ENCODE peak calls at places on chromosomes 7 and 10, in seven cellular contexts. One of them, this sample, is unnamed.

GRCh38 chr10:78656815-78657621 is 411.7 kb upstream of the ZMIZ1 start:
- DNase-seq in IMR-90: no peak
- DNase-seq in keratinocyte: no peak
- DNase-seq in Karpas-422: no peak
- DNase-seq in K562: no peak
- DNase-seq in mammary epithelial cell: no peak
- DNase-seq in trophoblast cell: no peak
- DNase-seq in this sample: no peak

GRCh38 chr10:11197266-11197712 is 179.6 kb downstream of the CELF2 start:
- DNase-seq in IMR-90: no peak
- DNase-seq in keratinocyte: no peak
- DNase-seq in Karpas-422: no peak
- DNase-seq in K562: no peak
- DNase-seq in mammary epithelial cell: no peak
- DNase-seq in trophoblast cell: no peak
- DNase-seq in this sample: peak

GRCh38 chr7:94195201-94195600 is 191.0 kb upstream of the BET1 start:
- DNase-seq in IMR-90: no peak
- DNase-seq in keratinocyte: no peak
- DNase-seq in Karpas-422: no peak
- DNase-seq in K562: no peak
- DNase-seq in mammary epithelial cell: no peak
- DNase-seq in trophoblast cell: no peak
- DNase-seq in this sample: no peak

GRCh38 chr10:133030791-133031190 is 56.9 kb upstream of the ADGRA1 start:
- DNase-seq in IMR-90: no peak
- DNase-seq in keratinocyte: no peak
- DNase-seq in Karpas-422: no peak
- DNase-seq in K562: no peak
- DNase-seq in mammary epithelial cell: peak
- DNase-seq in trophoblast cell: peak
- DNase-seq in this sample: no peak

GRCh38 chr10:88270871-88271713 is 312.0 kb downstream of the RNLS start:
- DNase-seq in IMR-90: peak
- DNase-seq in keratinocyte: no peak
- DNase-seq in Karpas-422: no peak
- DNase-seq in K562: no peak
- DNase-seq in mammary epithelial cell: peak
- DNase-seq in trophoblast cell: peak
- DNase-seq in this sample: peak

GRCh38 chr7:115352375-115352774 is 430.5 kb downstream of the MDFIC start:
- DNase-seq in IMR-90: peak
- DNase-seq in keratinocyte: peak
- DNase-seq in Karpas-422: no peak
- DNase-seq in K562: no peak
- DNase-seq in mammary epithelial cell: peak
- DNase-seq in trophoblast cell: no peak
- DNase-seq in this sample: no peak

GRCh38 chr10:77073066-77073960 is 564.3 kb downstream of the KCNMA1 start:
- DNase-seq in IMR-90: peak
- DNase-seq in keratinocyte: no peak
- DNase-seq in Karpas-422: no peak
- DNase-seq in K562: no peak
- DNase-seq in mammary epithelial cell: no peak
- DNase-seq in trophoblast cell: no peak
- DNase-seq in this sample: no peak

GRCh38 chr10:34861293-34862004 is 46.4 kb upstream of the PARD3 start:
- DNase-seq in IMR-90: peak
- DNase-seq in keratinocyte: no peak
- DNase-seq in Karpas-422: no peak
- DNase-seq in K562: no peak
- DNase-seq in mammary epithelial cell: no peak
- DNase-seq in trophoblast cell: no peak
- DNase-seq in this sample: no peak

GRCh38 chr7:55069271-55069792 is 50.5 kb downstream of the EGFR start:
- DNase-seq in IMR-90: peak
- DNase-seq in keratinocyte: no peak
- DNase-seq in Karpas-422: no peak
- DNase-seq in K562: no peak
- DNase-seq in mammary epithelial cell: no peak
- DNase-seq in trophoblast cell: no peak
- DNase-seq in this sample: no peak

GRCh38 chr7:33789871-33790270 is 115.5 kb upstream of the BMPER start:
- DNase-seq in IMR-90: peak
- DNase-seq in keratinocyte: no peak
- DNase-seq in Karpas-422: no peak
- DNase-seq in K562: no peak
- DNase-seq in mammary epithelial cell: no peak
- DNase-seq in trophoblast cell: no peak
- DNase-seq in this sample: no peak

GRCh38 chr7:962401-963081 is 8.1 kb upstream of the ADAP1 start:
- DNase-seq in IMR-90: no peak
- DNase-seq in keratinocyte: no peak
- DNase-seq in Karpas-422: no peak
- DNase-seq in K562: no peak
- DNase-seq in mammary epithelial cell: no peak
- DNase-seq in trophoblast cell: no peak
- DNase-seq in this sample: no peak

GRCh38 chr10:117782276-117782675 is 239.7 kb downstream of the EMX2 start:
- DNase-seq in IMR-90: no peak
- DNase-seq in keratinocyte: no peak
- DNase-seq in Karpas-422: no peak
- DNase-seq in K562: no peak
- DNase-seq in mammary epithelial cell: no peak
- DNase-seq in trophoblast cell: no peak
- DNase-seq in this sample: no peak

GRCh38 chr7:142608630-142609029 is 140.6 kb upstream of the PRSS1 start:
- DNase-seq in IMR-90: no peak
- DNase-seq in keratinocyte: no peak
- DNase-seq in Karpas-422: no peak
- DNase-seq in K562: no peak
- DNase-seq in mammary epithelial cell: no peak
- DNase-seq in trophoblast cell: no peak
- DNase-seq in this sample: no peak

GRCh38 chr7:134122980-134123379 is 4.2 kb upstream of the LRGUK start:
- DNase-seq in IMR-90: no peak
- DNase-seq in keratinocyte: no peak
- DNase-seq in Karpas-422: no peak
- DNase-seq in K562: no peak
- DNase-seq in mammary epithelial cell: no peak
- DNase-seq in trophoblast cell: no peak
- DNase-seq in this sample: no peak

GRCh38 chr10:101561068-101561915 is 26.8 kb downstream of the POLL start:
- DNase-seq in IMR-90: no peak
- DNase-seq in keratinocyte: no peak
- DNase-seq in Karpas-422: no peak
- DNase-seq in K562: no peak
- DNase-seq in mammary epithelial cell: no peak
- DNase-seq in trophoblast cell: no peak
- DNase-seq in this sample: no peak

GRCh38 chr7:135943266-135943889 is 33.8 kb downstream of the MTPN start:
- DNase-seq in IMR-90: no peak
- DNase-seq in keratinocyte: no peak
- DNase-seq in Karpas-422: no peak
- DNase-seq in K562: no peak
- DNase-seq in mammary epithelial cell: no peak
- DNase-seq in trophoblast cell: no peak
- DNase-seq in this sample: peak

GRCh38 chr7:33807779-33808482 is 97.4 kb upstream of the BMPER start:
- DNase-seq in IMR-90: peak
- DNase-seq in keratinocyte: peak
- DNase-seq in Karpas-422: peak
- DNase-seq in K562: peak
- DNase-seq in mammary epithelial cell: peak
- DNase-seq in trophoblast cell: peak
- DNase-seq in this sample: peak

GRCh38 chr7:28926871-28927597 is 31.1 kb downstream of the TRIL start:
- DNase-seq in IMR-90: peak
- DNase-seq in keratinocyte: peak
- DNase-seq in Karpas-422: peak
- DNase-seq in K562: peak
- DNase-seq in mammary epithelial cell: peak
- DNase-seq in trophoblast cell: peak
- DNase-seq in this sample: peak
- H2AFZ ChIP-seq in IMR-90: peak
- H2AFZ ChIP-seq in keratinocyte: peak
- H2AFZ ChIP-seq in Karpas-422: no peak
- H2AFZ ChIP-seq in K562: peak
- H2AFZ ChIP-seq in mammary epithelial cell: peak
- H2AFZ ChIP-seq in trophoblast cell: peak
- H2AFZ ChIP-seq in this sample: peak

GRCh38 chr7:151446412-151446811 is 6.5 kb upstream of the CRYGN start:
- DNase-seq in IMR-90: no peak
- DNase-seq in keratinocyte: no peak
- DNase-seq in Karpas-422: no peak
- DNase-seq in K562: no peak
- DNase-seq in mammary epithelial cell: no peak
- DNase-seq in trophoblast cell: no peak
- DNase-seq in this sample: no peak

GRCh38 chr7:151448261-151449252 is 8.6 kb upstream of the CRYGN start:
- DNase-seq in IMR-90: peak
- DNase-seq in keratinocyte: no peak
- DNase-seq in Karpas-422: no peak
- DNase-seq in K562: peak
- DNase-seq in mammary epithelial cell: no peak
- DNase-seq in trophoblast cell: peak
- DNase-seq in this sample: peak

GRCh38 chr7:151449990-151450389 is 10.0 kb upstream of the CRYGN start:
- DNase-seq in IMR-90: no peak
- DNase-seq in keratinocyte: no peak
- DNase-seq in Karpas-422: no peak
- DNase-seq in K562: no peak
- DNase-seq in mammary epithelial cell: no peak
- DNase-seq in trophoblast cell: no peak
- DNase-seq in this sample: no peak

GRCh38 chr7:151447312-151447711 is 7.4 kb upstream of the CRYGN start:
- DNase-seq in IMR-90: no peak
- DNase-seq in keratinocyte: no peak
- DNase-seq in Karpas-422: no peak
- DNase-seq in K562: no peak
- DNase-seq in mammary epithelial cell: no peak
- DNase-seq in trophoblast cell: no peak
- DNase-seq in this sample: no peak

DNA sequence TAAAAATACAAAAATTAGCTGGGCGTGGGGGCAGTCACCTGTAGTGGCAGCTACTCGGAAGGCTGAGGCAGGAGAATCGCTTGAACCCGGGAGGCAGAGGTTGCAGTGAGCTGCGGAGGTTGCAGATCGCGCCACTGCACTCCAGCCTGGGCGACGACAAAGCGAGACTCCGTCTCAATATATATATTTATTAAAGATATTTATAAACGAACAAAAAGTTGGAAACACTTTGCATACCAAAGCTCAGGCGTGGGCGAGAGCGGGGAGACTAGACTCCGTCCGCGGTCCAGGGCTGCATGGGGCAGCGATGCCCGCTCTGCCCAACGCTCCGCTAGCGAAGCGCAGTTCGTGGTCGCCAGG is 7.9 kb upstream of the CRYGN start:
- DNase-seq in IMR-90: no peak
- DNase-seq in keratinocyte: no peak
- DNase-seq in Karpas-422: no peak
- DNase-seq in K562: no peak
- DNase-seq in mammary epithelial cell: no peak
- DNase-seq in trophoblast cell: no peak
- DNase-seq in this sample: no peak
- H3K4me3 ChIP-seq in IMR-90: no peak
- H3K4me3 ChIP-seq in keratinocyte: no peak
- H3K4me3 ChIP-seq in Karpas-422: no peak
- H3K4me3 ChIP-seq in K562: no peak
- H3K4me3 ChIP-seq in mammary epithelial cell: no peak
- H3K4me3 ChIP-seq in trophoblast cell: peak
- H3K4me3 ChIP-seq in this sample: no peak

GRCh38 chr10:2979267-2979660 is 88.1 kb upstream of the PFKP start:
- DNase-seq in IMR-90: peak
- DNase-seq in keratinocyte: no peak
- DNase-seq in Karpas-422: no peak
- DNase-seq in K562: no peak
- DNase-seq in mammary epithelial cell: no peak
- DNase-seq in trophoblast cell: no peak
- DNase-seq in this sample: no peak
- H2AFZ ChIP-seq in IMR-90: peak
- H2AFZ ChIP-seq in keratinocyte: no peak
- H2AFZ ChIP-seq in Karpas-422: no peak
- H2AFZ ChIP-seq in K562: no peak
- H2AFZ ChIP-seq in mammary epithelial cell: no peak
- H2AFZ ChIP-seq in trophoblast cell: no peak
- H2AFZ ChIP-seq in this sample: no peak

GRCh38 chr7:123528265-123528664 is 6.1 kb downstream of the IQUB start:
- DNase-seq in IMR-90: no peak
- DNase-seq in keratinocyte: no peak
- DNase-seq in Karpas-422: no peak
- DNase-seq in K562: peak
- DNase-seq in mammary epithelial cell: no peak
- DNase-seq in trophoblast cell: no peak
- DNase-seq in this sample: no peak
- H3K4me3 ChIP-seq in IMR-90: no peak
- H3K4me3 ChIP-seq in keratinocyte: no peak
- H3K4me3 ChIP-seq in Karpas-422: no peak
- H3K4me3 ChIP-seq in K562: peak
- H3K4me3 ChIP-seq in mammary epithelial cell: no peak
- H3K4me3 ChIP-seq in trophoblast cell: no peak
- H3K4me3 ChIP-seq in this sample: no peak

GRCh38 chr10:68139451-68140272 is 30.4 kb downstream of the MYPN start:
- DNase-seq in IMR-90: peak
- DNase-seq in keratinocyte: no peak
- DNase-seq in Karpas-422: no peak
- DNase-seq in K562: no peak
- DNase-seq in mammary epithelial cell: no peak
- DNase-seq in trophoblast cell: no peak
- DNase-seq in this sample: no peak
- H2AFZ ChIP-seq in IMR-90: peak
- H2AFZ ChIP-seq in keratinocyte: no peak
- H2AFZ ChIP-seq in Karpas-422: no peak
- H2AFZ ChIP-seq in K562: no peak
- H2AFZ ChIP-seq in mammary epithelial cell: no peak
- H2AFZ ChIP-seq in trophoblast cell: no peak
- H2AFZ ChIP-seq in this sample: no peak

DNA sequence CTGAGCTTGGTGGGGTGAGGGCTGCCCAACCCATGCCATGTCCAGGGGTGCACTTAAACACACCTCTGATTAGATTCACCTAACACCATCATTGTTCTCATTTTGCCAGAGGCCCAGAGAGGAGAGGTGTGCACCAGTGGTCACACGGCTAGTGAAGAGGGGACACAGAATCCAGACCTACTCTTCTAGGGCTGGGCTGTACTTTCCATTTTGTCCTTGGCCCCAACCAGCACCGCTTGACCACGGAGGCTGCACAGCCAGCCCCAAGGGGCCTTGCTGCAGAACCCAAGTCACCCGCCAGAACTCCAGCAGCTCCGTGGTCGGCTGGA is 246 bp upstream of the WDFY4 start:
- DNase-seq in IMR-90: no peak
- DNase-seq in keratinocyte: no peak
- DNase-seq in Karpas-422: no peak
- DNase-seq in K562: no peak
- DNase-seq in mammary epithelial cell: no peak
- DNase-seq in trophoblast cell: no peak
- DNase-seq in this sample: no peak
- H3K4me3 ChIP-seq in IMR-90: no peak
- H3K4me3 ChIP-seq in keratinocyte: no peak
- H3K4me3 ChIP-seq in Karpas-422: peak
- H3K4me3 ChIP-seq in K562: no peak
- H3K4me3 ChIP-seq in mammary epithelial cell: no peak
- H3K4me3 ChIP-seq in trophoblast cell: no peak
- H3K4me3 ChIP-seq in this sample: peak

DNA sequence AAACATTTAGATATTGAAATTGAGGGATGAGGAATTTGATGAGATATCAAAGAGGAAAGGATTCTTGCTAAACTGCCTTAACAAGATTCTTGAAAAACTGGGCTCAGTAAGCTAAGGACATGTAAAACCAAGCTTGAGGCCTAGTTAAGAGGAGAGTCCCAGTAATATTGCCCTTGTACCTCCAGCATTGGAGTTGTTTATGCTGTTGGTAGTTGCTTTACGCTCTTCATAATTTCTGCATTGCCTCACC is 156.1 kb upstream of the TRIM24 start:
- DNase-seq in IMR-90: no peak
- DNase-seq in keratinocyte: no peak
- DNase-seq in Karpas-422: no peak
- DNase-seq in K562: no peak
- DNase-seq in mammary epithelial cell: no peak
- DNase-seq in trophoblast cell: no peak
- DNase-seq in this sample: no peak
- H2AFZ ChIP-seq in IMR-90: no peak
- H2AFZ ChIP-seq in keratinocyte: no peak
- H2AFZ ChIP-seq in Karpas-422: no peak
- H2AFZ ChIP-seq in K562: no peak
- H2AFZ ChIP-seq in mammary epithelial cell: no peak
- H2AFZ ChIP-seq in trophoblast cell: no peak
- H2AFZ ChIP-seq in this sample: no peak